ENCODE peak calls at places on chromosomes 4 and X, in seven cellular contexts. Z is spleen, N is adrenal gland, W is Panc1, B is left ventricle myocardium inferior, S is upper lobe of right lung, L is A549. V is an unnamed sample.

GRCh38 chr4:145148980-145149379 is 31.4 kb downstream of the OTUD4 start:
- DNase-seq in S (no peak), L (no peak), B (no peak), W (no peak), Z (no peak), N (no peak), V (no peak)

GRCh38 chr4:185966549-185966948 is 102.4 kb upstream of the TLR3 start:
- DNase-seq in S (no peak), W (no peak), Z (no peak), L (no peak), B (no peak), N (no peak), V (no peak)

GRCh38 chr4:88211473-88212252 is 53.2 kb upstream of the ABCG2 start:
- DNase-seq in N (peak), L (peak), W (peak), B (no peak), S (no peak), Z (no peak), V (peak)

GRCh38 chr4:154332681-154333421 is 158.7 kb downstream of the DCHS2 start:
- DNase-seq in Z (peak), B (no peak), N (peak), S (no peak), L (peak), W (no peak), V (peak)

GRCh38 chr4:77922158-77923094 is 59.8 kb downstream of the MRPL1 start:
- DNase-seq in L (no peak), S (no peak), N (no peak), B (no peak), Z (no peak), W (no peak), V (no peak)

GRCh38 chr4:110780538-110780937 is 157.7 kb upstream of the PITX2 start:
- DNase-seq in L (no peak), N (no peak), S (no peak), W (no peak), Z (no peak), B (no peak), V (no peak)

GRCh38 chrX:129981752-129982299 is 609 bp upstream of the BCORL1 start:
- DNase-seq in N (no peak), B (no peak), W (no peak), S (peak), Z (no peak), L (no peak), V (no peak)

GRCh38 chrX:1661048-1661921 is 46.4 kb downstream of the ASMT start:
- DNase-seq in B (peak), N (peak), W (no peak), L (peak), Z (peak), S (peak), V (peak)

GRCh38 chr4:101280866-101281600 is 66.3 kb downstream of the PPP3CA start:
- DNase-seq in Z (no peak), W (no peak), L (no peak), B (no peak), S (no peak), N (no peak), V (no peak)

GRCh38 chrX:134604701-134605271 is 53.5 kb downstream of the PLAC1 start:
- DNase-seq in L (peak), S (peak), W (no peak), B (peak), N (peak), Z (no peak), V (no peak)

GRCh38 chrX:22409418-22409817 is 136.7 kb downstream of the CBLL2 start:
- DNase-seq in L (no peak), S (no peak), N (no peak), Z (no peak), B (no peak), W (no peak), V (no peak)

GRCh38 chrX:102339312-102340298 is 92.6 kb downstream of the NXF2 start:
- DNase-seq in B (no peak), N (peak), W (no peak), S (no peak), L (no peak), Z (peak), V (peak)

GRCh38 chr4:148573284-148573683 is 131.1 kb upstream of the NR3C2 start:
- DNase-seq in S (no peak), N (no peak), W (no peak), L (no peak), Z (no peak), B (no peak), V (peak)

GRCh38 chr4:18686338-18687039 is 664.9 kb upstream of the LCORL start:
- DNase-seq in L (no peak), Z (no peak), W (no peak), S (no peak), B (no peak), N (no peak), V (no peak)

GRCh38 chrX:46381630-46382029 is 163.6 kb downstream of the ZNF674 start:
- DNase-seq in L (peak), N (peak), Z (no peak), B (no peak), S (no peak), W (no peak), V (peak)

GRCh38 chr4:153153339-153153851 is 50.8 kb upstream of the TRIM2 start:
- DNase-seq in Z (peak), W (no peak), B (peak), N (peak), S (peak), L (peak), V (peak)

GRCh38 chr4:99815597-99816011 is 1.0 kb upstream of the DAPP1 start:
- DNase-seq in B (no peak), L (no peak), S (peak), N (no peak), W (no peak), Z (no peak), V (peak)

GRCh38 chrX:70313503-70313902 is 23.6 kb downstream of the KIF4A start:
- DNase-seq in W (no peak), Z (no peak), N (no peak), B (no peak), S (no peak), L (no peak), V (no peak)

GRCh38 chr4:19945979-19946380 is 305.7 kb upstream of the SLIT2 start:
- DNase-seq in N (no peak), Z (no peak), W (no peak), L (no peak), B (no peak), S (no peak), V (no peak)

GRCh38 chr4:106478152-106478551 is 109.6 kb upstream of the GIMD1 start:
- DNase-seq in B (no peak), L (no peak), S (no peak), N (no peak), W (no peak), Z (no peak), V (no peak)

DNA sequence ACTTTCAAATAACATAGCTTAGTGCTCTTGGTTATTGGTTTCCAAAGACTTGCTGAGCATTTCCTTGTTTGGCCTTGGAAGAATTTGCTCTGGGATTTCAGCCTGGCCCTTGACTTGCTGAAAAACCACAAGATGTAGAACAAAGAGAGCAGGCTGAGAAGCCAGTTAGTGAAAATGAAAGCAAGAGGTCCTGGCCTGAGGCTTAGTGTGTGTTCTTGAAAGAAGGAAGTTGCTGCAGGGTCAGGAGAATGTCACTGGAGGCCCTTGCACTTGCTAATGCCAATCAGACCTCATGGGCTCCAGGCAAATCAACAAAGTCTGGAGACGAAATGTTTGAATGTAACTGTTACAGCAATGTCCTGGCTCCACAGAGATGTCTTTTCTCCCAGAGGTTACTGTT is 79.4 kb downstream of the SYNPO2 start:
- DNase-seq in W (no peak), B (no peak), Z (no peak), L (no peak), N (peak), S (no peak), V (peak)
- H3K4me3 ChIP-seq in W (no peak), B (peak), Z (no peak), L (no peak), N (no peak), S (no peak), V (no peak)

DNA sequence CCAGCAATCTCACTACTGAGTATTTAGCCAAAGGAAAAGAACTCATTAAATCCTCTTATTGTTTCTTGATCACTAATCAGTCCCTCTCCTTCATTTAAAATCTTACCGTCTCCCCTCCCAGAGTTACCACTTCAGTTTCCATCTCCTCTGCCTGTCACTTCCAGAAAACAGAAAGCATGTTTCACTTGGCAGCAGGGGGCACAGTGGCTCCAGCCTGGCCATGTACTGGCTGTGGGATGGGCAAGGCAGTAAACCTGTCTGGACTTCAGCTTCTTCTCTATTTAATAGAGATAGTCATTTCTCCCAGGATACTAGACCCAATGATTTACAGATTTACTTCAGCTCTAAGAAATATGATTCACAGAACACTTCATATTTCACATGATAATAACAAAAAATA is 63.2 kb downstream of the CD40LG start:
- DNase-seq in B (peak), Z (peak), S (no peak), L (peak), N (peak), W (no peak), V (peak)
- H3K27ac ChIP-seq in B (no peak), Z (peak), S (no peak), L (no peak), N (no peak), W (no peak), V (no peak)

DNA sequence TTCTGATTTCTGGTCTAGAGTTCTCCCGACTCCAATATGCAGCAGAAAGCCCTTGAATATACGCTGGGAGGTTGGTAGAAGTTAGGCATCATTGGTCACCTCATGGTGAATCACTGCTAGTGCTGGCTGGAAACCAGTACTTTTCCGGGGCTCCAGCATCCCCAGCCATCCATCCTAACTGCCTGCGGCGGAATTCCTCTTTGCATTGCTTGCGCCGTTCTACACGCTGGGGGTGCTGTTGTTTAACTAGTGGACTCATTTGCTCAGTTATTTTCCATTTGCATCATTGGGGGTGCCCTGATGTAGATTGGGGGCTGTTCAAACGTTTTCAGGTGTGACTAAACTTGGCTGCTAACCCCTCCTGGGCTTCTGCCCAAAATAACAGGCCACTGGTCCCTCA is 23.3 kb upstream of the GPR50 start:
- DNase-seq in S (no peak), B (no peak), Z (no peak), L (peak), W (peak), N (no peak), V (peak)
- TF ChIP-seq CTCF in S (no peak), B (peak), Z (no peak), L (peak), W (peak), N (no peak), V (peak)

DNA sequence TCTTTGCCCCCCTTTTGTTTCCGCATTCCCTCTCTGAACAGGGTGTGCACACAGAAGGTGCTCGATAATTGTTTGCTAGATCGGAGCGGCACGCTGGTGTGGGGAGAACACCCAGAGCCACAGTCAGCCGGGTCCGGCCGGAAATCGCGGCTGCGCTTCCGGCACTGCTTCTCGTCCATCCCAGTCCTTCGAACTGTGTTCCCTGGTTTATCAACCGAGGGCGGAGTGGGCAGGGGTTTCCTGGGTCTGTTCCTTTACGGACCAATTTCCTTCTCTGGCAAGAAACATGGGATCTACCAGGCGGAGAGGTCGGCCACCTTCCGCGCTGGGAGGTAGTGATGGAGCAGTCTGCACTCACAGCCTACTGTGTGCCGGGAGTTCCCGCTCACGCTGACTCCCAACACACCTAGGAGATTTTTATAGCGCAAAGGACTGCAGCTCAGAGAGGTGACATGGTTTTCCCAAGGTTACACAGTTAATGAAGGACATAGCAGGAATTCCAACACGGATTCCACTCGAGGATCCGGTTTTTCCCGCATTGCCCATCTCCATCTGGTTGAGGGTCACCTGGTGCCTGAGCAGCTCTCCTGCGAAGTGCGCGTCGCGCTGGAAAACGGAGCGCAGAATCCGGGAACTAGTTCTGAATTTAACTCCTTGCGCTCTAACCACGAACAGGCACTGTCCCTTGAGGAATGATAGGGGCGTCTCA is 6.8 kb downstream of the MSX1 start:
- DNase-seq in S (no peak), L (no peak), B (no peak), Z (peak), W (no peak), N (no peak), V (peak)
- H3K4me3 ChIP-seq in S (peak), L (peak), B (peak), Z (peak), W (no peak), N (no peak), V (peak)

GRCh38 chr4:17535242-17535641 is 20.3 kb downstream of the CLRN2 start:
- DNase-seq in S (no peak), W (no peak), L (no peak), N (no peak), Z (no peak), B (no peak), V (no peak)

GRCh38 chr4:17534705-17535104 is 19.7 kb downstream of the CLRN2 start:
- DNase-seq in N (no peak), B (no peak), W (no peak), L (no peak), S (no peak), Z (no peak), V (no peak)

DNA sequence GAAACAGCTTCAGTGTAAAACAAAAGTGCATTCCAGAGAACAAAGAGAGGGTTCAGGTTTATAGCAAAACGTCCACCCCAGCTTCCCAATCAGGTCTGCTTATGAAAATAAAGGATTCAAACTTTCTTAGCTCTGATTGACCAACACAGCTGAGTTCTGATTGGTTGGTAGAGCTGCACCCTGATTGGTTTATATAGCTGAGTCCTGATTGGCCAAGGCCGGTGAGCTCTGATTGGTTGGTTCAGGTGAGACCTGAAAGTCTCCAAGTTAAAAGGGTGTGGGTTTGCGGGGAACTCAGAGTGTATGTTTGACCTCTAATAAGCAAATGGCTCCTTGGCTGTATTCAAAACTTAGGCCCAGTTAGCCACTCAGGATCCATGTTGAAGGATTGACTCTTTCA is 20.9 kb downstream of the CLRN2 start:
- DNase-seq in L (peak), B (no peak), S (no peak), N (no peak), W (no peak), Z (no peak), V (no peak)
- H3K27ac ChIP-seq in L (no peak), B (no peak), S (no peak), N (no peak), W (no peak), Z (no peak), V (no peak)

DNA sequence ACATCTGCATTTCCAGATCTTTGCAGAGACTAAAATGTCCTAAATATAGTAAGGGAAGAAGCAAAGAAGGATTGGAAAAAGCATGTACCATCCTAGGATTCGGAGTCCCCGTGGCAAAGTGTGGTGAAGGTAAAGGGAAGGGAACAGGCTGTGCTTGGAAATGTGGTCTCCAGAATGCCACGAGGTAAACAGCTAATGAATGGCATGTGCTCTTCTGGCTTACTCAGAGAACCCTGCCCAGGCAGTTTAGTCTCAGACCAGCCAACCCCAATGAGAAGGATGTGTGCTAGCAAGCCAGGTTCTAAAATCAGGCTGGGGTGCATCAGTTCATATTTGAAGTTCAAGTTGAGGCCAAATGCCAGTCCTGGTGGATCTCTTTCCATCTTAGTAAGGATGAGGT is 113.1 kb downstream of the RS1 start:
- DNase-seq in Z (no peak), B (no peak), N (no peak), S (no peak), W (no peak), L (no peak), V (no peak)
- TF ChIP-seq CTCF in Z (no peak), B (no peak), N (no peak), S (no peak), W (no peak), L (no peak), V (no peak)

V was measured in GM23338.